ENCODE peak calls at places on chromosomes 13 and 19, in ten cellular contexts. Z is IMR-90, R is A549, X is HCT116, E is H1, N is tibial nerve, U is uterus, B is K562, D is Peyer's patch, Q is transverse colon. K is an unnamed sample.

GRCh38 chr13:30585748-30586262 is 31.9 kb upstream of the USPL1 start:
- DNase-seq in Z (peak), R (no peak), D (no peak), Q (no peak), U (no peak), X (no peak), E (no peak), N (no peak), B (no peak), K (no peak)

GRCh38 chr13:46595136-46595917 is 42.4 kb downstream of the LRCH1 start:
- DNase-seq in Q (no peak), D (peak), U (no peak), X (no peak), E (no peak), N (no peak), R (no peak), Z (peak), B (no peak), K (no peak)

GRCh38 chr13:113364371-113364932 is 522 bp upstream of the GRTP1 start:
- DNase-seq in B (no peak), N (no peak), U (peak), E (no peak), X (no peak), D (no peak), R (no peak), Z (no peak), Q (peak), K (no peak)

GRCh38 chr13:24050292-24050711 is 110.2 kb upstream of the SPATA13 start:
- DNase-seq in R (no peak), U (peak), D (no peak), E (no peak), Q (no peak), Z (peak), X (no peak), N (no peak), B (no peak), K (no peak)

GRCh38 chr19:49150106-49150943 is 4.9 kb downstream of the HRC start:
- DNase-seq in Z (peak), B (peak), N (peak), U (peak), Q (peak), D (peak), E (no peak), R (peak), X (peak), K (peak)

GRCh38 chr13:39144941-39145533 is 106.8 kb downstream of the NHLRC3 start:
- DNase-seq in Q (peak), X (peak), N (peak), B (peak), R (peak), Z (peak), E (peak), U (peak), D (peak), K (peak)

GRCh38 chr19:52269338-52270261 is at the start of gene ZNF766:
- DNase-seq in Q (peak), D (peak), U (peak), E (peak), R (peak), X (peak), B (peak), N (peak), Z (peak), K (peak)

GRCh38 chr13:30004204-30004603 is 153.8 kb upstream of the UBL3 start:
- DNase-seq in R (peak), Q (no peak), U (no peak), Z (peak), E (no peak), X (no peak), B (no peak), N (no peak), D (no peak), K (no peak)

GRCh38 chr19:39325778-39326680 is 5.4 kb upstream of the LRFN1 start:
- DNase-seq in X (peak), Q (no peak), D (no peak), N (no peak), B (peak), E (no peak), Z (peak), U (no peak), R (peak), K (no peak)

GRCh38 chr19:15448778-15449619 is 757 bp downstream of the WIZ start:
- DNase-seq in Q (no peak), N (no peak), Z (no peak), U (peak), E (no peak), R (peak), D (no peak), B (peak), X (no peak), K (peak)

GRCh38 chr19:20278342-20278741 is 111.3 kb downstream of the ZNF486 start:
- DNase-seq in R (no peak), U (no peak), E (no peak), Q (peak), D (no peak), N (no peak), Z (no peak), B (no peak), X (no peak), K (no peak)

GRCh38 chr19:38043649-38044144 is 136.7 kb downstream of the SIPA1L3 start:
- DNase-seq in U (no peak), Q (no peak), Z (no peak), R (no peak), B (no peak), D (no peak), X (no peak), E (no peak), N (no peak), K (no peak)

GRCh38 chr13:42398542-42398941 is 126.6 kb downstream of the AKAP11 start:
- DNase-seq in E (no peak), N (no peak), U (no peak), B (no peak), Z (no peak), D (no peak), Q (no peak), X (no peak), R (no peak), K (no peak)

GRCh38 chr19:55465460-55466245 is 1.1 kb upstream of the C19orf85 start:
- DNase-seq in U (no peak), N (no peak), Q (no peak), R (no peak), E (no peak), Z (no peak), D (no peak), B (no peak), X (no peak), K (no peak)

GRCh38 chr19:32673573-32673972 is 1.4 kb downstream of the ANKRD27 start:
- DNase-seq in D (no peak), N (no peak), U (no peak), X (no peak), R (no peak), Q (no peak), Z (no peak), B (no peak), E (no peak), K (no peak)

GRCh38 chr13:48344264-48344663 is 40.7 kb downstream of the RB1 start:
- DNase-seq in U (no peak), Z (no peak), E (no peak), N (no peak), X (no peak), B (no peak), D (no peak), R (no peak), Q (no peak), K (no peak)

GRCh38 chr13:30616927-30617314 is 799 bp upstream of the USPL1 start:
- DNase-seq in N (peak), Z (peak), R (peak), E (peak), B (peak), D (peak), X (peak), Q (peak), U (peak), K (peak)

GRCh38 chr19:5908773-5909442 is 4.2 kb downstream of the VMAC start:
- DNase-seq in R (no peak), Q (no peak), B (no peak), Z (no peak), D (no peak), U (no peak), N (no peak), E (no peak), X (no peak), K (no peak)

GRCh38 chr19:5905072-5905778 is 553 bp downstream of the VMAC start:
- DNase-seq in R (no peak), N (no peak), D (no peak), Q (no peak), E (no peak), Z (no peak), B (no peak), X (no peak), U (no peak), K (no peak)

GRCh38 chr19:5910638-5910907 is 3.5 kb upstream of the CAPS start:
- DNase-seq in D (no peak), B (no peak), U (no peak), N (no peak), Z (no peak), R (no peak), Q (no peak), E (no peak), X (no peak), K (no peak)

GRCh38 chr19:5904302-5905071 is at the start of gene VMAC:
- DNase-seq in X (peak), Z (peak), D (peak), N (peak), B (peak), R (peak), Q (peak), U (peak), E (peak), K (peak)

GRCh38 chr19:5907216-5907615 is 2.5 kb downstream of the VMAC start:
- DNase-seq in E (no peak), D (no peak), R (no peak), B (no peak), N (no peak), X (no peak), U (no peak), Z (no peak), Q (no peak), K (no peak)
- TF ChIP-seq POLR2A in E (no peak), D (no peak), R (no peak), B (no peak), N (no peak), X (no peak), U (no peak), Z (no peak), Q (no peak), K (no peak)

GRCh38 chr19:50719119-50719435 is 525 bp downstream of the SHANK1 start:
- DNase-seq in R (no peak), B (no peak), D (no peak), Q (no peak), N (no peak), U (no peak), E (no peak), Z (no peak), X (no peak), K (no peak)
- H3K4me3 ChIP-seq in R (peak), B (no peak), D (peak), Q (peak), N (peak), U (peak), E (peak), Z (peak), X (peak), K (peak)

DNA sequence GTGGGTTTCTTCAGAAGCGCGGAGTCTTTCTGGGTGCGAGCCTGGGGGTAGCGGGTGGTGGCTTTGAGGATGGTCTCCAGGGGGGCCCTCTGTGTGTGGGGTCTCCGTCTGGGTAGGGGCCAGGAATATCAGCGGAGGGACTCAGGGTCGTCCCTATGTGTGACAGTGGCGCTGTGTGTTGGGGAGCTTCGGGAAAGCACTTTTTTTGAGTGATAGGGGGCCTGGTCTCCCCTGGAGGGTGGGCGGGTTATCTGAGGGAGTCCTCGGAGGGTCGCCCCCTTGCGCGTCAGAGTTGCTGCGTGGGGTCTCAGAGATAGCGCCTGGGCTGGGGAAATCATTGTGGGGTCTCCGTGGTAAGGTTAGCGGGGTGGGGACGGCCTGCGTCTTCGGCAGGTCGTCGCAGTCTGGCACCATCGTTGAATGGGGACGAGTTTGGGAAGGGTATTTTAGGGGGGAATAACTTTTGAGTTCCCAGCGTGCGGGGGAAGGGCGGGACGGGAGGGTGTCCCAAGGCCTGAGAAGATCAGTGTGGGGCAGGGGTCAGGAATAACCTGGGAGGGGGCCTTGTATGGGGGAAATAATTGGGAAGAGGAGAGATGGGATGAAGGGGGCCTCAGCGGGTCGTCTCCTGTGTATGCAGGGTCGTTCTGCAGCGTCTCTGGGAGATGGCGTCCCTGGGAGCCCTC is 851 bp downstream of the IER2 start:
- DNase-seq in B (peak), E (no peak), U (peak), Z (no peak), D (peak), N (no peak), R (no peak), X (no peak), Q (no peak), K (no peak)
- TF ChIP-seq POLR2A in B (peak), E (no peak), U (no peak), Z (peak), D (no peak), N (no peak), R (no peak), X (no peak), Q (no peak), K (no peak)

GRCh38 chr19:3684817-3685410 is 15.4 kb downstream of the PIP5K1C start:
- DNase-seq in X (no peak), E (no peak), B (no peak), Z (no peak), D (no peak), R (no peak), N (no peak), U (no peak), Q (no peak), K (no peak)
- H3K4me3 ChIP-seq in X (no peak), E (no peak), B (no peak), Z (no peak), D (no peak), R (no peak), N (no peak), U (no peak), Q (no peak), K (no peak)

DNA sequence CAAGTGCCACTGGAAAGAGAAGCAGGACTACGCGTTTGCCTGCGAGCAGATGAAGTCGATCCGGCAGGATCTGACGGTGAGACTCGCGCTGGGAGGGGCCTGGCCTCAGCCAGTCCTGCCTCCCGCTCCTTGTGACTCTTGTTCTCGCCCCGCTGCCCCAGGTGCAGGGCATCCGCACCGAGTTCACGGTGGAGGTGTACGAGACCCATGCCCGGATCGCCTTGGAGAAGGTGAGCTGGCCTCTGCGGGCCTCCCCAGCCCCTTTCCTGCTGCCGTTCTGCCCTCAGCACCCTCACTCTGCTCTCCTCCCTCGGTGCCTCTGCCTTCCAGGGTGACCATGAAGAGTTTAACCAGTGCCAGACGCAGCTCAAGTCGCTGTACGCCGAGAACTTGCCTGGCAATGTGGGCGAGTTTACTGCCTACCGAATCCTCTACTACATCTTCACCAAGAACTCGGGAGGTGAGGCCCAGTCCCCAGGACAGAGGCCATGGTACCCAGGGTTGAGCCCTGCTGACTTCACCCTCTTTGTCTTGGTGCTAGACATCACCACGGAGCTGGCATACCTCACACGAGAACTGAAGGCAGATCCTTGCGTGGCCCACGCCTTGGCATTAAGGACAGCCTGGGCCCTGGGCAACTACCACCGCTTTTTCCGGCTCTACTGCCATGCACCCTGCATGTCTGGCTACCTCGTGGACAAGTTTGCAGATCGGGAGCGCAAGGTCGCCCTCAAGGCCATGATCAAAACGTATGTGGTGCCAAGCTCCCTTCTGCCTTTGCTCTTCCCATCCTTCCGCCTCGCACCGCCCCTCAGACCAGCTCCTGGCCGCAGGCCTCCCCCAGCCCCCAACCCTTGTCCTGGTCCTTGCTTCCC is 5.6 kb downstream of the LENG9 start:
- DNase-seq in X (no peak), R (no peak), N (no peak), B (peak), Z (no peak), E (no peak), D (no peak), Q (no peak), U (no peak), K (no peak)
- TF ChIP-seq POLR2A in X (no peak), R (no peak), N (no peak), B (peak), Z (no peak), E (no peak), D (no peak), Q (no peak), U (no peak), K (no peak)

GRCh38 chr19:29598036-29598435 is 8.0 kb upstream of the POP4 start:
- DNase-seq in E (no peak), X (no peak), D (peak), Z (no peak), U (no peak), N (no peak), B (no peak), Q (no peak), R (no peak), K (no peak)
- H3K4me3 ChIP-seq in E (no peak), X (no peak), D (no peak), Z (no peak), U (no peak), N (no peak), B (no peak), Q (no peak), R (no peak), K (no peak)

DNA sequence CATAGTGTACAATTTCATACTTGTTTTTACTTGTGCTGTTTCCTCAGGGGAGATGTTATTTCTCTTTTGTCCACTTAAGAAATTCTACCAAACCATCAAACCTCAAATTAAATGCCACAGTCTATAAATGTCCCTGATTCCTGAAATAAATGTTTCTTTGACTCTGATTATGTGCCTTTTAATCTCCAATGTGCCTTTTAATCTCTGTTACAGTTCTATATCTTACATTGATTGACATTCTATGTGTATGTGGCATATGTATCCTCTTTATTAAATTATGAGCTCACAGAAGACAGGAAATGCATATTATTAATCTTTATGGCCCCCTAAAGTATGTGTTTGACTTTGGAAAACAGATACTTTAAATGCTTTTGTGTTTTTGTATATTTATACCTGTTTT is 404.1 kb downstream of the LIG4 start:
- DNase-seq in N (no peak), D (no peak), R (no peak), X (no peak), B (no peak), E (no peak), Q (no peak), U (no peak), Z (no peak), K (no peak)
- TF ChIP-seq POLR2A in N (no peak), D (no peak), R (no peak), X (no peak), B (no peak), E (no peak), Q (no peak), U (no peak), Z (no peak), K (no peak)

DNA sequence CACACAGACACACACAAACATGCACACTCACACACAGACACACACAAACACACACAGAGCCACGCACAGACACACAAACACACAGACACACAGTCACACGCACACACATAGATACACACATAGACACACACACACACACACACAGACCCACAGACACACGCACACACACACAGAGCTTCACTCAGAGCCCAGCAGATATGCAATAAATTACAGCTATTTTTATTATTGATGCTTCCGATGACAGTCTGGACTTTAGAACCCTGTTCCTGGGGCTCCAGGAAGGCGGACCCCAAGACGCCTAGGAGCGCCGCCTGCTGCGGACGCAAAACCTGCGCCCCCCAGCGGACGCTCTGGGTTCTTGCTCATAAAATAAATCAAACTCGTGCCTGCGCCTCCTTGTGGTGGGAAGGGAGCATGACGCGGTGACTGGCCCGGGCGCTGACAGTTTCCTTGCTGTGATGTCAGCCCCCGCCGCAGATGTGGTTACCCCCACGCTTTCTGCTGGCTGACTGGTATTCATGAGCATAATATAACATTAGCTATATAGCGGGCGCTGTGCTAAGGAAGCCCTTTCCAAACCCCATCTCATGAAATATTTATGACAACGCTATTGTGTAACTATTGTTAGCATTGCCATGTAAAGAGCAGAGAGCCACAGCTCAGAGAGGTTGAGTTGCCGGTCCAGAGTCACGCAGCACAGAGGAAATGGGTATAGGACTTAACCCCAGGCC is 64.4 kb upstream of the TM9SF2 start:
- DNase-seq in X (peak), D (peak), Q (peak), B (peak), N (peak), E (peak), Z (peak), U (peak), R (peak), K (peak)
- H3K4me3 ChIP-seq in X (no peak), D (no peak), Q (no peak), B (no peak), N (no peak), E (no peak), Z (no peak), U (no peak), R (peak), K (no peak)

GRCh38 chr19:17468302-17469091 is 1.8 kb upstream of the SLC27A1 start:
- DNase-seq in Q (peak), U (peak), N (peak), B (no peak), Z (no peak), X (no peak), E (no peak), R (no peak), D (no peak), K (peak)

GRCh38 chr19:17471410-17472125 is 1.2 kb downstream of the SLC27A1 start:
- DNase-seq in Q (no peak), E (no peak), N (no peak), B (no peak), Z (no peak), X (no peak), D (no peak), U (no peak), R (no peak), K (no peak)

GRCh38 chr19:17469371-17470203 is 737 bp upstream of the SLC27A1 start:
- DNase-seq in Q (peak), X (peak), U (peak), E (peak), N (peak), D (peak), R (peak), B (peak), Z (peak), K (peak)

GRCh38 chr19:17469092-17469370 is 1.3 kb upstream of the SLC27A1 start:
- DNase-seq in E (no peak), X (no peak), Q (no peak), U (no peak), B (no peak), D (no peak), R (no peak), N (no peak), Z (peak), K (no peak)

GRCh38 chr19:17470204-17470841 is at the start of gene SLC27A1:
- DNase-seq in Z (peak), R (peak), N (peak), X (peak), U (peak), E (peak), D (peak), Q (peak), B (peak), K (peak)
- TF ChIP-seq POLR2A in Z (peak), R (no peak), N (peak), X (no peak), U (no peak), E (peak), D (no peak), Q (peak), B (no peak), K (no peak)